ENCODE peak calls at places on chromosomes 3 and 15, in four cellular contexts. E, T, P and F are unnamed samples. For H3K27me3, the result is how much of the 10 kb centered on the place peaks cover.

GRCh38 chr3:6799264-6799915 is 61.5 kb upstream of the GRM7 start:
- DNase-seq in P (no peak), T (peak), E (no peak), F (no peak)

GRCh38 chr3:158991146-158991705 is 189.4 kb downstream of the MFSD1 start:
- DNase-seq in E (no peak), P (peak), T (peak), F (no peak)

GRCh38 chr3:22175899-22176298 is 424.9 kb upstream of the ZNF385D start:
- DNase-seq in P (no peak), E (no peak), T (no peak), F (no peak)

GRCh38 chr15:48963524-48964113 is at the start of gene SHC4:
- DNase-seq in T (peak), P (peak), E (peak), F (peak)

GRCh38 chr3:148227534-148227933 is 470.2 kb upstream of the AGTR1 start:
- DNase-seq in T (no peak), P (no peak), E (peak), F (peak)

GRCh38 chr15:67089218-67090193 is 24.1 kb downstream of the SMAD3 start:
- DNase-seq in P (peak), T (no peak), E (peak), F (no peak)

GRCh38 chr3:125481786-125482185 is 38.2 kb downstream of the SNX4 start:
- DNase-seq in P (peak), E (no peak), T (no peak), F (no peak)

GRCh38 chr3:111986800-111987199 is 8.0 kb downstream of the ABHD10 start:
- DNase-seq in E (no peak), P (no peak), T (no peak), F (no peak)

GRCh38 chr15:53251998-53252397 is 461.9 kb upstream of the ONECUT1 start:
- DNase-seq in E (no peak), T (no peak), P (no peak), F (no peak)

GRCh38 chr15:68635142-68635541 is 56.3 kb downstream of the CORO2B start:
- DNase-seq in T (no peak), E (no peak), P (no peak), F (no peak)

GRCh38 chr3:179555604-179556003 is 7.1 kb upstream of the ACTL6A start:
- DNase-seq in T (no peak), P (no peak), E (no peak), F (no peak)

GRCh38 chr3:152595975-152596832 is 238.7 kb upstream of the P2RY1 start:
- DNase-seq in P (no peak), E (peak), T (peak), F (peak)

GRCh38 chr3:103308921-103309320 is 874.1 kb downstream of the ZPLD1 start:
- DNase-seq in P (no peak), E (no peak), T (peak), F (no peak)

GRCh38 chr3:144968951-144969350 is 997.3 kb downstream of the DIPK2A start:
- DNase-seq in T (no peak), E (no peak), P (no peak), F (peak)

GRCh38 chr3:188246905-188247304 is 92.9 kb downstream of the LPP start:
- DNase-seq in T (no peak), E (no peak), P (no peak), F (no peak)

GRCh38 chr3:72633101-72633500 is 215.1 kb downstream of the SHQ1 start:
- DNase-seq in T (no peak), P (peak), E (no peak), F (no peak)

GRCh38 chr15:57251308-57251707 is 125.0 kb upstream of the CGNL1 start:
- DNase-seq in P (no peak), E (peak), T (no peak), F (no peak)

GRCh38 chr3:140276698-140277097 is 341.7 kb downstream of the CLSTN2 start:
- DNase-seq in P (no peak), E (peak), T (peak), F (peak)

GRCh38 chr15:40493089-40493840 is 22.5 kb downstream of the CHST14 start:
- DNase-seq in P (peak), T (no peak), E (no peak), F (no peak)

GRCh38 chr3:47012342-47013230 is 33.1 kb downstream of the NBEAL2 start:
- DNase-seq in T (no peak), E (no peak), P (no peak), F (no peak)

GRCh38 chr15:81023483-81024264 is 23.0 kb downstream of the TLNRD1 start:
- DNase-seq in E (peak), T (no peak), P (no peak), F (peak)

GRCh38 chr15:42511010-42511396 is 15.6 kb downstream of the SNAP23 start:
- DNase-seq in P (peak), T (no peak), E (peak), F (peak)

GRCh38 chr15:70880781-70881180 is 11.5 kb downstream of the THAP10 start:
- DNase-seq in E (peak), P (no peak), T (no peak), F (peak)

GRCh38 chr3:63706321-63707085 is 54.0 kb downstream of the SNTN start:
- DNase-seq in E (no peak), P (no peak), T (no peak), F (no peak)

GRCh38 chr3:107574650-107575049 is 51.9 kb downstream of the BBX start:
- DNase-seq in T (peak), E (peak), P (no peak), F (peak)

GRCh38 chr3:16423947-16424673 is 89.4 kb downstream of the RFTN1 start:
- DNase-seq in T (no peak), P (no peak), E (no peak), F (no peak)

GRCh38 chr15:100770781-100771584 is 108.6 kb upstream of the ALDH1A3 start:
- DNase-seq in P (no peak), T (no peak), E (no peak), F (no peak)

GRCh38 chr15:51132384-51133139 is 37.9 kb upstream of the TNFAIP8L3 start:
- DNase-seq in T (peak), P (no peak), E (peak), F (peak)

GRCh38 chr3:120348065-120348980 is 831 bp downstream of the LRRC58 start:
- DNase-seq in E (peak), T (peak), P (no peak), F (no peak)

GRCh38 chr3:112084980-112085697 is 1.1 kb upstream of the C3orf52 start:
- DNase-seq in E (no peak), P (peak), T (no peak), F (no peak)

DNA sequence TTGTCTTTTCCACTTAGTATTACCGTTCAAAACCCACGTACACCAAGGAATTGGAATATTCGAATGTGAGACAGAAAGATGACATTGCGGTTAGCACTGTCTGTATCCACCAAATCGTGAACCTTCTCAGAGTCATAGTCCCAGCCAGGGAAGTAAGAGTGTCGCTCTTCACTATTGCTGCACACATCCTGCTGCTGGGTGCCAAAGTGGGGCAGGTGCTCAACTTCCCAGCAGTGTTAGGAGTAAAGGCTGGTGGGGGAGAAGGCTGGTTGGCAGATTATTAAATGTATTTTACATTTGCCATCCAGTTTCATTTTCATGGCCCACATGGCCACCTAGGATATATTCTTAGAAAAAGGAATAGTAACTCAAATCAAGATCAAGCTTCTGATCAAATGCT is 65.1 kb downstream of the PTPRG start:
- DNase-seq in T (no peak), E (no peak), P (no peak), F (no peak)
- H3K27me3 ChIP-seq in T (under half), E (under half), P (under half), F (under half)

DNA sequence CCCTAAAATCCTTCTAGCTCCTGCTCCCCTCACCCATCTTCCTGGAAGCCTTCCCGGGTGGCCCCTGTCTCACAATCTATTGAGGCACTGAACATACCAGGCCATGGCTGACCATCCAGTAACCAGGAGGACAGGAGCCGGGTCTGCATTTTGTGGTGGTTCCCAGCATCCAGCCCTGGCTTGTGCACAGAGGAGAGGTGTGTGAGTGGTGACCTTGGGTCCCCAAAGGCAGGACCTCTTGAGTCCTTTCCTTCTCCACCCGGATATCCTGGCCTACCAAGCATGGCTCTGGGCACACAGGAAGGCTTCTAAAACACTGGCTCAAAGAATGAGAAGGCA is 7.8 kb downstream of the CSK start:
- DNase-seq in T (no peak), E (no peak), P (no peak), F (no peak)
- H3K4me3 ChIP-seq in T (no peak), E (no peak), P (no peak), F (no peak)

DNA sequence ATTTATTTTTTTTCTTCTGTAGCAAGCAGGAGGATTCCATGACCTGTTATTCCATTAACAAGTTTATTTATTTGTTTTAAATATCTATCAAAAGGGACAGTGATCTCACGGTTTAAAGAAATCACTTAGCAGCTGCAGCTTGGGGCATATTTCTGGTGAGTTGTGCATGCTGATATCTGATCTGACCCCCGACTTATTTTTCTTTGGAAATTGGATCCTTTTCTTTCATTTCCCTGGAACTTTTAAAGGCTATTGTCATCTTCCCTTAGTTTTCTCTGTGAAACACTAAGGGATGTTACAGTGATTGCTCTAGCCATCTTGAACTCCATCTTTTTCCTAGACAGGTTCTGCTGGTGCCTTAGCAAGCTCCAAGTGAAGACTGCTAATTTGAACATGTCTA is 845.0 kb downstream of the MCTP2 start:
- DNase-seq in E (no peak), T (no peak), P (no peak), F (no peak)
- H3K27ac ChIP-seq in E (no peak), T (no peak), P (no peak), F (no peak)

GRCh38 chr3:35723480-35724097 is 84.3 kb downstream of the ARPP21 start:
- DNase-seq in T (no peak), P (no peak), E (no peak), F (no peak)
- H3K27me3 ChIP-seq in T (under half), P (under half), E (under half), F (under half)